ENCODE peak calls at places on chromosome 7, in eight cellular contexts. E is mammary epithelial cell; A is left lung; B is cardiac muscle cell; Y is CD8-positive, alpha-beta memory T cell; P is BE2C; N is transverse colon; U is pancreas. H is an unnamed sample. For H3K4me1, the result is how much of the 10 kb centered on the place peaks cover.

GRCh38 chr7:81127991-81128390 is 209.1 kb upstream of the SEMA3C start:
- DNase-seq in E (no peak), A (no peak), B (no peak), Y (no peak), P (no peak), N (no peak), U (no peak), H (peak)

GRCh38 chr7:1564603-1565022 is 5.2 kb downstream of the PSMG3 start:
- DNase-seq in E (no peak), A (peak), B (no peak), Y (peak), P (no peak), N (no peak), U (no peak), H (no peak)

GRCh38 chr7:8155836-8156235 is 106.1 kb downstream of the ICA1 start:
- DNase-seq in E (no peak), A (no peak), B (no peak), Y (no peak), P (no peak), N (no peak), U (no peak), H (no peak)

GRCh38 chr7:7219216-7219615 is 36.9 kb downstream of the C1GALT1 start:
- DNase-seq in E (peak), A (no peak), B (peak), Y (no peak), P (no peak), N (no peak), U (no peak), H (no peak)

GRCh38 chr7:125126376-125126775 is 196.8 kb upstream of the POT1 start:
- DNase-seq in E (no peak), A (no peak), B (peak), Y (no peak), P (no peak), N (no peak), U (no peak), H (peak)

GRCh38 chr7:76086070-76086469 is 38.2 kb downstream of the MDH2 start:
- DNase-seq in E (peak), A (no peak), B (no peak), Y (no peak), P (no peak), N (no peak), U (no peak), H (peak)

GRCh38 chr7:39735903-39736302 is 112.5 kb downstream of the RALA start:
- DNase-seq in E (no peak), A (no peak), B (peak), Y (no peak), P (peak), N (no peak), U (no peak), H (peak)

GRCh38 chr7:92436843-92437445 is 10.3 kb upstream of the GATAD1 start:
- DNase-seq in E (no peak), A (no peak), B (no peak), Y (no peak), P (no peak), N (no peak), U (no peak), H (no peak)

GRCh38 chr7:46015107-46015868 is 94.2 kb upstream of the IGFBP3 start:
- DNase-seq in E (no peak), A (no peak), B (peak), Y (no peak), P (peak), N (peak), U (no peak), H (no peak)

GRCh38 chr7:122902751-122903495 is 16.7 kb upstream of the CADPS2 start:
- DNase-seq in E (peak), A (no peak), B (peak), Y (no peak), P (peak), N (no peak), U (no peak), H (no peak)

GRCh38 chr7:29614229-29614628 is 50.6 kb downstream of the PRR15 start:
- DNase-seq in E (no peak), A (no peak), B (no peak), Y (no peak), P (no peak), N (no peak), U (no peak), H (no peak)

DNA sequence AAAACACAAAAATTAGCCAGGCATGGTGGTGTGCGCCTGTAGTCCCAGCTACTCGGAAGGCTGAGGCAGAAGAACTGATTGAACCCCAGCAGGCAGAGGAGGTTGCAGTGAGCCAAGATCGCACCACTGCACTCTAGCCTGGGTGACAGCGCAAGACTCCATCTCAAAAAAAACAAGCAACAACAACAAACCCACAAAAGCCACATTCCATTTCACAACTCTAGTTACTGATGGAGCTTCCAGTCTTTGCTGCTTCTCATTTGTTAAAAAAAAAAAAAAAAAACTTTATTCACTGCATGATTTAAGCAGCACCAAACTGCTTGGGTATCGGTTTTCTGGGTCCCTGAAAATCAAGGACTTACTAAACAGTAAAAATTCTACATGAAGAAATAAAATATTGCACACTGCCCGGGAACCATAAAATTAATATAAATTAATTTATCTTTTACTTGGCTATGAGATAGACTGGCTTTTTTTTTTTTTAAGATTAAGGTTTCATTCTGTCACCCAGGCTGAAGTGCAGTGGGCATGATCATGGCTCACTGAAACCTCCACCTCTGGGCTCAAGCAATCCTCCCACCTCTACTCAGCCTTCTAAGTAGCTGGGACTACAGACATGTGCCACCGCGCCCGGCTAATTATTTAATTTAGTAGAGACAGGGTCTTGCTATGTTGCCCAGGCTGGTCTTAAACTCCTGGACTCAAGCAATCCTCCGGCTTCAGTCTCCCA is 42.0 kb downstream of the SRPK2 start:
- DNase-seq in E (no peak), A (no peak), B (peak), Y (peak), P (no peak), N (no peak), U (no peak), H (no peak)
- H3K4me1 ChIP-seq in E (under half), A (under half), B (under half), Y (half or more), P (under half), N (under half), U (under half), H (under half)

GRCh38 chr7:20237464-20238267 is 20.5 kb upstream of the MACC1 start:
- DNase-seq in E (no peak), A (no peak), B (no peak), Y (no peak), P (no peak), N (no peak), U (no peak), H (no peak)
- H3K4me1 ChIP-seq in E (under half), A (under half), B (under half), Y (under half), P (under half), N (under half), U (under half), H (under half)

DNA sequence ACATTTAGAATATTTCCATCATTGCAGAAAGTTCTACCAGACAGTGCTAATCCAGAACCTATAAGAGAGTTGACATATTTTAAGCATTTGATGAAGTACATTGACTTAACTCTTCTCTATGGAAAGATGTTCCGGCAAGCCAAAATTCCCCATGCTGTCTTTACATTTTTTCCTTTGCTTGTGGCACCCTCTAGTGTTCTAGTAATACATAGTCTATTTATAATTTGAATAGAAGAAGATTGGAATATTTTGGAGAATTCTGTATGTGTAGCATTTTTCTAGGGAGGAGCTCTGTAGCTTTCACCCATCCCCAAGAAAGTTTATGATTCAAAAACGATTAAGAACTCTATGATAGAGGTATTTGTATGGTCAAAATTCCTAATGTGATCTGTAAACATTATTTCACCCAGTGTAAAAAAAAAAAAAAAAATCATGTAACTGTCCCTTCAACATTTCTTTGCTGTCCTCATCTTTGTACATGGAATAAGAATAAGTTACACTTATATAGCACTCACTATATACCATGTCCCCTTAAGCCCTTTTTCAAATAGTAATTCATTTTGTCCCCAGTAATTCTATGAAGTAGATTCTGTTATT is 33.2 kb downstream of the NRF1 start:
- DNase-seq in E (peak), A (no peak), B (peak), Y (no peak), P (no peak), N (no peak), U (no peak), H (peak)
- H3K4me1 ChIP-seq in E (under half), A (under half), B (under half), Y (under half), P (under half), N (under half), U (under half), H (under half)

DNA sequence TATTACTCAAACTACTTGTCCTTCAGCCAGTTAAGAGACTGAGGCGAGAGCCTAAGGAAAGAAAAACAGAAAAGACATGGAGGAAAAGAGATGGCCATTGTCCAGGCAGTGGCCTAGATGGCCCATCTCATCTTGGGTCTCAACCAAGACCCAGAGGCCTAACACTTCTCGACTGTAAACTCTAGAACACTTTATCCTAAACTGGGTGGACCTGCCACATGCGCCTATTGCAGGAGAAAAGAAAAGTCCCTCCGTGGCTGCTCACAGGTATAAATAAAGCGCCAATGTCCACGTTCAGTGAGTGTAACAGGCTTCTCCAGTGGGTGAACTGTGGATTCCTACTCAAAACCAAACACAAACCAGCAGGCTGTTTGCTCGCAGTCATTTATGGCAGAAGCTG is 92.7 kb upstream of the DDC start:
- DNase-seq in E (no peak), A (no peak), B (no peak), Y (no peak), P (no peak), N (no peak), U (no peak), H (no peak)
- H3K4me1 ChIP-seq in E (under half), A (under half), B (under half), Y (under half), P (under half), N (half or more), U (under half), H (under half)